ENCODE peak calls at places on chromosome 17, in nine cellular contexts. I, N, G, K, H, L, B, C and E are unnamed samples.

GRCh38 chr17:51200295-51200694 is 34.1 kb downstream of the NME2 start:
- DNase-seq in L (no peak), G (no peak), C (no peak), K (no peak), I (no peak), H (no peak), B (no peak), N (no peak), E (no peak)

GRCh38 chr17:20981046-20981920 is 61.5 kb downstream of the USP22 start:
- DNase-seq in N (no peak), G (no peak), I (peak; percentile 40), B (no peak), L (no peak), H (no peak), C (no peak), K (no peak), E (no peak)

GRCh38 chr17:737561-738113 is 5.2 kb downstream of the TLCD3A start:
- DNase-seq in I (no peak), C (no peak), N (no peak), B (no peak), H (no peak), L (no peak), G (no peak), K (no peak), E (no peak)

GRCh38 chr17:58049533-58049932 is 33.7 kb upstream of the DYNLL2 start:
- DNase-seq in K (no peak), G (no peak), L (no peak), N (no peak), B (no peak), H (no peak), I (no peak), C (no peak), E (no peak)

GRCh38 chr17:78759203-78759968 is 22.7 kb downstream of the CYTH1 start:
- DNase-seq in K (peak; percentile 74), I (no peak), L (no peak), H (peak; percentile 92), C (no peak), G (peak; percentile 91), B (peak; percentile 85), N (no peak), E (peak; percentile 51)

GRCh38 chr17:52159810-52160578 is 1.5 kb upstream of the CA10 start:
- DNase-seq in H (no peak), G (no peak), N (no peak), L (peak; percentile 21), I (no peak), B (no peak), C (no peak), K (no peak), E (no peak)

GRCh38 chr17:6064855-6065254 is 5.3 kb upstream of the WSCD1 start:
- DNase-seq in N (no peak), I (no peak), L (no peak), K (no peak), G (no peak), C (no peak), H (peak; percentile 27), B (no peak), E (no peak)

GRCh38 chr17:38564869-38565268 is 40.9 kb downstream of the SRCIN1 start:
- DNase-seq in L (peak; percentile 58), I (no peak), C (no peak), N (no peak), K (no peak), H (no peak), B (no peak), G (no peak), E (no peak)

GRCh38 chr17:2947996-2948550 is 115.3 kb downstream of the OR1D5 start:
- DNase-seq in K (no peak), B (no peak), I (peak; percentile 51), H (peak; percentile 32), L (no peak), N (no peak), G (no peak), C (no peak), E (no peak)

GRCh38 chr17:17835415-17836249 is 1.2 kb downstream of the SREBF1 start:
- DNase-seq in K (no peak), H (no peak), N (no peak), G (no peak), B (no peak), C (no peak), I (no peak), L (no peak), E (no peak)

DNA sequence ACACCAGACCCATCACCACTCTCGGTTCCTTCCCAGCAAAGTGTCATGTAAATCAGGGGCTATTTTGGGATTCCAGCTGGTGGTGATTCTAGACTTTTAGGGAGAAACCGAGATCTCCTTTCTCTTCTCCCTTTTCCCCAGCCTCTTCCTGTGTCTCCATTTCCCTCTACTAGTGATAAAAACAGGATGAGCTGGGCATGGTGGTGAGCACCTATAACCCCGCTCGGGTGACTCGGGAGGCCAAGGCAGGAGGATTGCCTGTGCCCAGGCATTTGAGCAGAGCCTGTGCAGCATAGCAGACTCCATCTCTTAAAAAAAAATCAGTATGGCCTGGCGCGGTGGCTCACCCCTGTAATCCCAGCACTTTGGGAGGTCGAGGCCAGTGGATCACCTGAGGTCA is 6.1 kb downstream of the TBX21 start:
- DNase-seq in B (peak; percentile 17), K (no peak), H (peak; percentile 12), C (no peak), G (peak; percentile 11), L (no peak), I (no peak), N (no peak), E (no peak)
- H3K27me3 ChIP-seq in B (peaks cover 70% of the 10 kb centered on the region), K (peaks cover 86% of the 10 kb centered on the region), H (peaks cover 12% of the 10 kb centered on the region), C (no peaks in the 10 kb centered on the region), G (no peaks in the 10 kb centered on the region), L (peaks cover 47% of the 10 kb centered on the region), I (peaks cover 44% of the 10 kb centered on the region), N (no peaks in the 10 kb centered on the region), E (peaks cover 54% of the 10 kb centered on the region)

GRCh38 chr17:32852811-32853210 is 24.1 kb downstream of the MYO1D start:
- DNase-seq in N (no peak), K (no peak), G (no peak), B (no peak), C (no peak), H (no peak), I (no peak), L (no peak), E (no peak)

GRCh38 chr17:32854177-32854576 is 22.7 kb downstream of the MYO1D start:
- DNase-seq in G (no peak), H (no peak), L (no peak), K (no peak), C (no peak), N (no peak), I (no peak), B (no peak), E (no peak)

GRCh38 chr17:32849879-32850278 is 27.0 kb downstream of the MYO1D start:
- DNase-seq in K (no peak), B (no peak), L (no peak), I (no peak), C (no peak), H (no peak), N (no peak), G (no peak), E (no peak)

GRCh38 chr17:32855620-32856019 is 21.3 kb downstream of the MYO1D start:
- DNase-seq in L (no peak), C (no peak), G (no peak), B (no peak), N (no peak), I (no peak), H (no peak), K (no peak), E (no peak)

DNA sequence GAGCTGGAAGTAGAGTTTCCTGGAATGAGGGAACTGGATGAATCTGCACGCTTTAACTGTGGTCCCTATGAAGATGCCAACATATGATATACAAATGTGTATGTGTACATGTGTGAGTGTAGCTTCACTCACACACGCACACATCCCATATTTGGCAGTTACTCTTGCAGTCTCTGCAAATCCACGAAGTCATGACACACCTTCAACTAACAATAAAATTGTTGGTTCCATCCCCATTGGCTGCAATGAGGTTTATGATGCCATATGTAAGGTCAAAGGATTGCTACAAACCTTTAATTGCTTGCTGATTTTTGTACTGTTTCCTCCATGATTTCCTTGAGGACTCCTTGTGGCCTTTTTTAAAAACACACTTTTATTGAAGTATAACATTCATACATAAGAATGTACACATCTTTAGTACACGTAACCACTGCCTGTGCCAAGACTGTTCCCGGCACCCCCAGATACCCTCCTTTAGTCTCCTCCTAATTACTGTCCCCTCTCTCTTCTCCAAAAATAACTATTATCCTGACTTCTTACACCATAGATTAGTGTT is 22.0 kb downstream of the MYO1D start:
- DNase-seq in N (no peak), B (no peak), L (no peak), C (no peak), K (no peak), H (no peak), I (no peak), G (no peak), E (no peak)
- TF ChIP-seq CTCF in N (no peak), B (no peak), L (no peak), C (no peak), K (no peak), H (no peak), I (peak; percentile 16), G (peak; percentile 54), E (no peak)

GRCh38 chr17:4515501-4515900 is 16.8 kb downstream of the SPNS2 start:
- DNase-seq in L (no peak), N (no peak), K (no peak), B (peak; percentile 94), C (no peak), I (no peak), H (no peak), G (no peak), E (no peak)
- H3K4me1 ChIP-seq in L (peaks cover 21% of the 10 kb centered on the region), N (no peaks in the 10 kb centered on the region), K (peaks cover 62% of the 10 kb centered on the region), B (peaks cover 61% of the 10 kb centered on the region), C (no peaks in the 10 kb centered on the region), I (no peaks in the 10 kb centered on the region), H (peaks cover 22% of the 10 kb centered on the region), G (peaks cover 4% of the 10 kb centered on the region), E (peaks cover under 1% of the 10 kb centered on the region)

GRCh38 chr17:81807839-81808238 is 3.9 kb downstream of the GCGR start:
- DNase-seq in G (no peak), N (no peak), B (no peak), K (no peak), I (no peak), C (no peak), L (no peak), H (no peak), E (no peak)

GRCh38 chr17:81805707-81806460 is 1.9 kb downstream of the GCGR start:
- DNase-seq in C (no peak), L (no peak), B (no peak), H (no peak), K (no peak), G (no peak), I (no peak), N (no peak), E (no peak)

GRCh38 chr17:81806461-81807209 is 2.7 kb downstream of the GCGR start:
- DNase-seq in L (no peak), G (no peak), K (no peak), H (no peak), C (no peak), N (no peak), I (no peak), B (no peak), E (no peak)

GRCh38 chr17:81808778-81809555 is 5.0 kb downstream of the GCGR start:
- DNase-seq in G (no peak), N (no peak), I (no peak), L (no peak), C (no peak), H (no peak), K (no peak), B (no peak), E (no peak)

DNA sequence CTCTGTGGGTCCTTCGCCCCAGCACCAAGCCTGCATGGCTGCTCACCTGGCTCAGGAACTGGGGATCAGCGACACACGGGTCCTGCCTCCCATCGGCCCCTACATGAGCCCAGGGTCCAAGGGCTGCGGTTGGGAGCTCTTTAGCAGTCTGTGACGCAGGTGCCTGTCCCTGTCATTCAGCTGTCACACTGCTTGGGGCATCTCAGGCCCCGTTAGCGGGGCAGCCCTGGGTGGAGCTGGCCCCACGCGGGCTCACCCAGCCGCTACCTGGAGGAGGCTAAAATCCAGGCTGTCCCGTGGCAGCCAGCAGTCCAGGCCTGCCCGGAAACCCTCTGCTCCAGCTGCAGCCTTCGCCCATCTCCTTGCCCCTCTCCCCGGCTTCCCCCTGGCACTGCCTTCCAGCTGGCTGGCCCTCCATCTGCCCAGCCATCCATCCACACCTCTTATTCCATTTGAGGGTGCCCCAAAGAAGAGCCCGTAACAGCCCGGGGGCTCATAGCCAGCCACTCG is 3.3 kb downstream of the GCGR start:
- DNase-seq in N (no peak), G (no peak), I (no peak), H (no peak), L (no peak), B (no peak), K (no peak), C (no peak), E (no peak)
- H3K27me3 ChIP-seq in N (peaks cover 15% of the 10 kb centered on the region), G (no peaks in the 10 kb centered on the region), I (peaks cover 57% of the 10 kb centered on the region), H (peaks cover 94% of the 10 kb centered on the region), L (peaks cover 79% of the 10 kb centered on the region), B (peaks cover 100% of the 10 kb centered on the region), K (peaks cover 95% of the 10 kb centered on the region), C (peaks cover 6% of the 10 kb centered on the region), E (no peaks in the 10 kb centered on the region)